ENCODE peak calls at places on chromosomes 1 and 21, in four cellular contexts. M, O, K and J are unnamed samples.
A peak's percentile ranks its signal among the peaks of the same experiment; 100 is the strongest.

GRCh38 chr1:9112961-9113880 is 15.7 kb downstream of the GPR157 start:
- DNase-seq in M (peak; percentile 6), O (no peak), K (no peak), J (no peak)

GRCh38 chr21:46029201-46029924 is 47.8 kb downstream of the COL6A1 start:
- DNase-seq in O (peak; percentile 26), K (no peak), M (peak; percentile 82), J (no peak)

GRCh38 chr1:230643887-230644286 is 1.6 kb downstream of the COG2 start:
- DNase-seq in O (peak; percentile 30), K (no peak), M (peak; percentile 51), J (no peak)

GRCh38 chr1:192892934-192893333 is 84.1 kb downstream of the RGS2 start:
- DNase-seq in M (no peak), K (no peak), O (no peak), J (no peak)

GRCh38 chr1:37947364-37947763 is 511 bp upstream of the INPP5B start:
- DNase-seq in K (no peak), O (no peak), M (no peak), J (no peak)

GRCh38 chr1:7752512-7753417 is 18.3 kb upstream of the VAMP3 start:
- DNase-seq in K (peak; percentile 34), M (peak; percentile 71), O (peak; percentile 81), J (peak; percentile 18)

GRCh38 chr1:47844556-47844950 is 152.6 kb downstream of the TRABD2B start:
- DNase-seq in O (no peak), K (no peak), M (no peak), J (no peak)

GRCh38 chr1:11080931-11081330 is 18.7 kb downstream of the EXOSC10 start:
- DNase-seq in K (no peak), O (no peak), M (no peak), J (no peak)

GRCh38 chr21:33367309-33367973 is 35.8 kb upstream of the IFNGR2 start:
- DNase-seq in O (no peak), K (peak; percentile 42), M (no peak), J (no peak)

GRCh38 chr1:183676515-183677189 is 23.5 kb upstream of the APOBEC4 start:
- DNase-seq in O (peak; percentile 94), K (no peak), M (peak; percentile 74), J (no peak)

GRCh38 chr1:23478896-23479790 is 4.8 kb downstream of the ASAP3 start:
- DNase-seq in O (peak; percentile 70), K (no peak), M (peak; percentile 72), J (no peak)

GRCh38 chr21:45286671-45287437 is 841 bp downstream of the POFUT2 start:
- DNase-seq in K (no peak), M (peak; percentile 15), O (peak; percentile 65), J (no peak)

GRCh38 chr21:28132713-28133112 is 860.0 kb downstream of the LTN1 start:
- DNase-seq in M (peak; percentile 44), O (no peak), K (no peak), J (no peak)

GRCh38 chr1:228098323-228098931 is 4.7 kb downstream of the C1orf35 start:
- DNase-seq in M (no peak), O (no peak), K (no peak), J (no peak)

GRCh38 chr21:46424062-46424591 is 34.6 kb upstream of the DIP2A start:
- DNase-seq in M (no peak), K (no peak), O (no peak), J (no peak)

GRCh38 chr1:233326319-233326994 is 1.1 kb upstream of the MAP3K21 start:
- DNase-seq in K (no peak), M (no peak), O (no peak), J (no peak)

GRCh38 chr1:22143065-22143514 is at the start of gene WNT4:
- DNase-seq in K (no peak), O (peak; percentile 58), M (no peak), J (no peak)

GRCh38 chr1:37474051-37474696 is at the start of gene ZC3H12A:
- DNase-seq in O (peak; percentile 94), K (peak; percentile 86), M (peak; percentile 86), J (no peak)

GRCh38 chr1:215878128-215878527 is 311.0 kb downstream of the KCTD3 start:
- DNase-seq in M (peak; percentile 59), O (peak; percentile 50), K (no peak), J (no peak)

GRCh38 chr1:238143038-238143437 is 252.3 kb upstream of the ZP4 start:
- DNase-seq in M (no peak), O (no peak), K (no peak), J (no peak)

GRCh38 chr1:221097479-221098281 is 218.4 kb downstream of the HLX start:
- DNase-seq in K (no peak), M (peak; percentile 88), O (peak; percentile 94), J (no peak)

GRCh38 chr1:201022824-201023516 is 544 bp downstream of the KIF21B start:
- DNase-seq in M (no peak), O (no peak), K (peak; percentile 48), J (no peak)

GRCh38 chr1:54798769-54799641 is 2.1 kb downstream of the TTC22 start:
- DNase-seq in K (no peak), M (peak; percentile 36), O (peak; percentile 70), J (no peak)

GRCh38 chr21:40902993-40903392 is 56.0 kb upstream of the DSCAM start:
- DNase-seq in K (no peak), O (no peak), M (no peak), J (no peak)

GRCh38 chr21:43921602-43921978 is 56.6 kb downstream of the AGPAT3 start:
- DNase-seq in M (no peak), K (peak; percentile 65), O (no peak), J (no peak)

GRCh38 chr1:23470282-23471070 is 13.5 kb downstream of the ASAP3 start:
- DNase-seq in M (peak; percentile 49), O (peak; percentile 76), K (no peak), J (no peak)

GRCh38 chr21:41098076-41098475 is 69.9 kb upstream of the BACE2 start:
- DNase-seq in O (no peak), M (no peak), K (no peak), J (no peak)

GRCh38 chr1:121516279-121516967 is 331.6 kb downstream of the SRGAP2C start:
- DNase-seq in O (no peak), M (no peak), K (peak; percentile 79), J (no peak)

GRCh38 chr1:110501725-110502124 is 17.2 kb downstream of the KCNA10 start:
- DNase-seq in O (no peak), M (no peak), K (no peak), J (no peak)

GRCh38 chr1:239387304-239388231 is 1.2 kb downstream of the CHRM3 start:
- DNase-seq in O (no peak), K (no peak), M (no peak), J (no peak)
- H3K9ac ChIP-seq in O (no peak overlapping the region), K (no peak overlapping the region), M (no peak overlapping the region), J (no peak overlapping the region)

GRCh38 chr1:14971201-14971600 is 182.3 kb upstream of the TMEM51 start:
- DNase-seq in M (no peak), O (peak; percentile 53), K (no peak), J (no peak)

GRCh38 chr1:14972107-14972506 is 181.4 kb upstream of the TMEM51 start:
- DNase-seq in K (no peak), O (no peak), M (no peak), J (no peak)

GRCh38 chr1:14969006-14969405 is 184.5 kb upstream of the TMEM51 start:
- DNase-seq in K (peak; percentile 90), O (peak; percentile 67), M (no peak), J (no peak)

GRCh38 chr1:14970799-14971141 is 182.8 kb upstream of the TMEM51 start:
- DNase-seq in K (no peak), M (no peak), O (peak; percentile 52), J (no peak)

DNA sequence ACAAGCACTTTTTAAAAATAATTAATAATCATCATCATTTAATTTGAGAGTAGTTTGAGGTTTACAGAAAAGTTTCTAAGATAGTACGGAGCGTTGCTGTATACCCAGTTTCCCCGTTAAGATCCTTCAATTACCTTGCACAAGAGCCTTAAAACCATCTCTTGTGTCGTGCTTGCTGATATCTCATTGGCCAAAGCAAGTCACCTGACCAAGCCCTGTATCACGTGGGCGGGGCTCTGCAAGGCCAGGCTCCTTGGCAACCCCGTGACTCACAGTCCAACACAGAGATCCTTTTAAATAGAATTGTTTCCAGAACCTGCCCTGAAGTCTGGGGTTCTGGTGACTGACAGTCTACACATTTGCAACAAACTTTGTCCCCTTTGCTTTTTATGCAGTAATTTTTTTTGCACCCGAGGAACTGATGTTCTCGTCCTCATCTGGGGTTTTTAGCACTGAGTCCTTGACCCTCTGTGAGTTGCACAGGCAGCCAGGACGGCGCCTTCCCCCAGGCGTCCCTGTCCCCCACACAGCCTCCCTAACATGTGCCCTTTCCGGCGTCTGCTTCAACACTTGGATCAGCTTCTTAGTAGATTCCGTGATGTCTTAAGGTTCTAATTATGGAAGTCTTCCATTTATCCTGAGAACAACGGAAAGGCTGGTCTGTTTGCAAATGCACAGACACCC is 183.3 kb upstream of the TMEM51 start:
- DNase-seq in O (peak; percentile 100), M (peak; percentile 87), K (peak; percentile 28), J (no peak)
- H3K9ac ChIP-seq in O (peak overlapping the region; percentile 74), M (no peak overlapping the region), K (no peak overlapping the region), J (no peak overlapping the region)

DNA sequence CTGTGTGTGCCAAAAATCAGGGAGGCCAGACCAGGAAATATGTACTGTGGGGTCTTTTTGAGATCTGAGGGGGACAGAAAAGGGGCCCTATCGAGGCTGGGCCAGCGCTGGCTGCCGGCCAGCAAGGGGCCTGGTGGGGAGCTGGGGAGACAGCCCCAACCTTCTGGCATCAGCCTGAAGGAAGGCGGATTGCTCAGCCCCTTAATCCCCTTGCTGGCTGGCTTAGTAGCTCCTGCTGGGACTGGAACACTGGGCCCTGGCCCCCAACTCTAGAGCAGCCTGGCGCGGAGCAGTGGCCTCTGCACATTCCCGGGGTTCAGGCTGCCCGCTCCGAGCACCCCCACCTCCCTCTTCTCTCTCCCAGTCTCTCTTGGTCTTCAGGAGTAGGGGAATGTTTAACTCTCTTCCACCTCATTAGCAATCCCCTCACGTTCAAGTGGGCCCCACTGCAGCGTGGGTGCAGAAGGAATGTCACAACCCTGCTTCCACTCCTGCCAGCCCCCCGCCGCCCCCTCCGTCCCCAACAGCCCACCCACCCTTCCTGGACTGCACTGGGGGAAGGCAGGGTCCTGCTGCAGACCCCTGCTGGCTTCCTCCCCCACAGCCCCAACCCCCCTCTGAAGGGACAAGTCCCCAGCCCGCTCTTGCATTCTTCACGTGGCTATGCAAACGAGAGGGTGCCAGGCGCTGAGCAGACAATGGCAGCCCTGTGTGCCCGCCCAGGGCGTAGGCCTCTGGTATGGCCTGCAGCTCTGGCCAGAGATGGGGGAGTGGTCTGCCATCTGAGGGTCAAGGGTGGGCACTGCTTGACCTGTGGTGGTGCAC is 932 bp upstream of the CLDN19 start:
- DNase-seq in O (no peak), K (no peak), M (no peak), J (no peak)
- H3K9ac ChIP-seq in O (no peak overlapping the region), K (no peak overlapping the region), M (no peak overlapping the region), J (no peak overlapping the region)

DNA sequence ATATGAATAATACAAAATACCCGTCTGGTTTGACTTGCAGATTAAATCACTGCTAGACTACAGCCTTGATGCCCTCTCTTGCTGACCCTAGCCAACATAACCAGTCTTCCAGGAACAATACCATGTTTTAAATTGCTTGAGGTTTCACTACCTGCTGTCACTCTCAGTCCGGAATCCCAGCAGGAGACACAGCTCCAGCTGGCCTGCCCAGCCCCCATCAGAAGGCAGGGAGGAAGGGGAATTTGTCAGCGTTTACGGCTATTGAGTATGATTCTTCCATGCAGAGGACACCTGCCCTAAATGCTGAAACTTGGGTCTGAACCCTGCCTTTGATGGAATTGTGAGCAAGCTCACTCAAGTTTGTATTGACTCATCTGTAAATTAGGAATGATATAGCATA is 33.0 kb downstream of the ZNF496 start:
- DNase-seq in K (no peak), O (no peak), M (no peak), J (no peak)
- H3K9ac ChIP-seq in K (no peak overlapping the region), O (no peak overlapping the region), M (no peak overlapping the region), J (no peak overlapping the region)